ENCODE peak calls at places on chromosomes 13 and 19, in seven cellular contexts. One of them, this sample, is unnamed. For H3K4me1, the result is how much of the 10 kb centered on the place peaks cover.

GRCh38 chr13:31051999-31052398 is 109.7 kb downstream of the HSPH1 start:
- DNase-seq in mesendoderm: peak
- DNase-seq in suprapubic skin: peak
- DNase-seq in psoas muscle: no peak
- DNase-seq in ovary: no peak
- DNase-seq in neuronal stem cell: no peak
- DNase-seq in naive thymus-derived CD4-positive, alpha-beta T cell: no peak
- DNase-seq in this sample: no peak

GRCh38 chr13:23687614-23688013 is 117.4 kb downstream of the TNFRSF19 start:
- DNase-seq in ovary: no peak
- DNase-seq in mesendoderm: no peak
- DNase-seq in suprapubic skin: no peak
- DNase-seq in naive thymus-derived CD4-positive, alpha-beta T cell: no peak
- DNase-seq in psoas muscle: no peak
- DNase-seq in neuronal stem cell: no peak
- DNase-seq in this sample: no peak

GRCh38 chr19:39539165-39539518 is 819 bp downstream of the EID2 start:
- DNase-seq in suprapubic skin: no peak
- DNase-seq in psoas muscle: no peak
- DNase-seq in naive thymus-derived CD4-positive, alpha-beta T cell: no peak
- DNase-seq in neuronal stem cell: no peak
- DNase-seq in ovary: no peak
- DNase-seq in mesendoderm: peak
- DNase-seq in this sample: no peak

GRCh38 chr13:73303858-73304257 is 245.1 kb downstream of the KLF5 start:
- DNase-seq in naive thymus-derived CD4-positive, alpha-beta T cell: no peak
- DNase-seq in mesendoderm: peak
- DNase-seq in neuronal stem cell: no peak
- DNase-seq in psoas muscle: no peak
- DNase-seq in suprapubic skin: no peak
- DNase-seq in ovary: no peak
- DNase-seq in this sample: no peak

GRCh38 chr13:45280751-45281634 is 60.0 kb downstream of the TPT1 start:
- DNase-seq in ovary: peak
- DNase-seq in suprapubic skin: no peak
- DNase-seq in neuronal stem cell: peak
- DNase-seq in naive thymus-derived CD4-positive, alpha-beta T cell: no peak
- DNase-seq in mesendoderm: peak
- DNase-seq in psoas muscle: peak
- DNase-seq in this sample: peak

GRCh38 chr19:11131471-11131870 is 24.1 kb downstream of the SPC24 start:
- DNase-seq in psoas muscle: no peak
- DNase-seq in naive thymus-derived CD4-positive, alpha-beta T cell: no peak
- DNase-seq in neuronal stem cell: no peak
- DNase-seq in suprapubic skin: no peak
- DNase-seq in mesendoderm: no peak
- DNase-seq in ovary: no peak
- DNase-seq in this sample: no peak

GRCh38 chr19:2168619-2169424 is 5.1 kb downstream of the DOT1L start:
- DNase-seq in neuronal stem cell: peak
- DNase-seq in psoas muscle: peak
- DNase-seq in ovary: peak
- DNase-seq in naive thymus-derived CD4-positive, alpha-beta T cell: no peak
- DNase-seq in mesendoderm: peak
- DNase-seq in suprapubic skin: peak
- DNase-seq in this sample: peak

GRCh38 chr13:48655291-48655690 is 1.6 kb downstream of the CYSLTR2 start:
- DNase-seq in ovary: no peak
- DNase-seq in psoas muscle: no peak
- DNase-seq in naive thymus-derived CD4-positive, alpha-beta T cell: no peak
- DNase-seq in suprapubic skin: no peak
- DNase-seq in neuronal stem cell: no peak
- DNase-seq in mesendoderm: no peak
- DNase-seq in this sample: no peak

GRCh38 chr19:4183967-4184717 is 1.7 kb downstream of the ANKRD24 start:
- DNase-seq in suprapubic skin: no peak
- DNase-seq in mesendoderm: no peak
- DNase-seq in naive thymus-derived CD4-positive, alpha-beta T cell: no peak
- DNase-seq in ovary: no peak
- DNase-seq in neuronal stem cell: no peak
- DNase-seq in psoas muscle: peak
- DNase-seq in this sample: no peak

GRCh38 chr19:40283414-40284250 is 1.5 kb downstream of the AKT2 start:
- DNase-seq in ovary: no peak
- DNase-seq in psoas muscle: no peak
- DNase-seq in naive thymus-derived CD4-positive, alpha-beta T cell: no peak
- DNase-seq in mesendoderm: no peak
- DNase-seq in neuronal stem cell: no peak
- DNase-seq in suprapubic skin: no peak
- DNase-seq in this sample: no peak

GRCh38 chr19:50214699-50215543 is 11.5 kb downstream of the MYH14 start:
- DNase-seq in psoas muscle: no peak
- DNase-seq in neuronal stem cell: no peak
- DNase-seq in suprapubic skin: peak
- DNase-seq in mesendoderm: peak
- DNase-seq in naive thymus-derived CD4-positive, alpha-beta T cell: no peak
- DNase-seq in ovary: no peak
- DNase-seq in this sample: peak

GRCh38 chr19:42426643-42427042 is 545 bp downstream of the LIPE start:
- DNase-seq in suprapubic skin: no peak
- DNase-seq in mesendoderm: no peak
- DNase-seq in psoas muscle: no peak
- DNase-seq in ovary: no peak
- DNase-seq in naive thymus-derived CD4-positive, alpha-beta T cell: no peak
- DNase-seq in neuronal stem cell: no peak
- DNase-seq in this sample: no peak
- H3K4me1 ChIP-seq in suprapubic skin: under half
- H3K4me1 ChIP-seq in mesendoderm: under half
- H3K4me1 ChIP-seq in psoas muscle: under half
- H3K4me1 ChIP-seq in ovary: under half
- H3K4me1 ChIP-seq in naive thymus-derived CD4-positive, alpha-beta T cell: under half
- H3K4me1 ChIP-seq in neuronal stem cell: under half
- H3K4me1 ChIP-seq in this sample: under half

GRCh38 chr13:113732961-113733950 is 25.8 kb upstream of the TMEM255B start:
- DNase-seq in naive thymus-derived CD4-positive, alpha-beta T cell: no peak
- DNase-seq in suprapubic skin: no peak
- DNase-seq in neuronal stem cell: no peak
- DNase-seq in psoas muscle: no peak
- DNase-seq in ovary: no peak
- DNase-seq in mesendoderm: no peak
- DNase-seq in this sample: no peak
- H3K27ac ChIP-seq in naive thymus-derived CD4-positive, alpha-beta T cell: no peak
- H3K27ac ChIP-seq in suprapubic skin: no peak
- H3K27ac ChIP-seq in neuronal stem cell: no peak
- H3K27ac ChIP-seq in psoas muscle: no peak
- H3K27ac ChIP-seq in ovary: no peak
- H3K27ac ChIP-seq in mesendoderm: no peak
- H3K27ac ChIP-seq in this sample: no peak

GRCh38 chr19:46353730-46354528 is 7.0 kb downstream of the PPP5C start:
- DNase-seq in mesendoderm: no peak
- DNase-seq in suprapubic skin: no peak
- DNase-seq in ovary: no peak
- DNase-seq in naive thymus-derived CD4-positive, alpha-beta T cell: no peak
- DNase-seq in psoas muscle: no peak
- DNase-seq in neuronal stem cell: no peak
- DNase-seq in this sample: peak

GRCh38 chr19:46356670-46357055 is 9.8 kb downstream of the PPP5C start:
- DNase-seq in psoas muscle: no peak
- DNase-seq in naive thymus-derived CD4-positive, alpha-beta T cell: no peak
- DNase-seq in neuronal stem cell: no peak
- DNase-seq in mesendoderm: no peak
- DNase-seq in ovary: no peak
- DNase-seq in suprapubic skin: no peak
- DNase-seq in this sample: no peak

GRCh38 chr19:46355991-46356669 is 9.2 kb downstream of the PPP5C start:
- DNase-seq in ovary: no peak
- DNase-seq in psoas muscle: no peak
- DNase-seq in mesendoderm: no peak
- DNase-seq in neuronal stem cell: no peak
- DNase-seq in suprapubic skin: peak
- DNase-seq in naive thymus-derived CD4-positive, alpha-beta T cell: no peak
- DNase-seq in this sample: no peak

GRCh38 chr19:46357846-46358583 is 11.1 kb downstream of the PPP5C start:
- DNase-seq in suprapubic skin: peak
- DNase-seq in mesendoderm: no peak
- DNase-seq in psoas muscle: no peak
- DNase-seq in neuronal stem cell: no peak
- DNase-seq in naive thymus-derived CD4-positive, alpha-beta T cell: no peak
- DNase-seq in ovary: no peak
- DNase-seq in this sample: no peak

GRCh38 chr19:46355234-46355990 is 8.5 kb downstream of the PPP5C start:
- DNase-seq in mesendoderm: peak
- DNase-seq in naive thymus-derived CD4-positive, alpha-beta T cell: no peak
- DNase-seq in suprapubic skin: no peak
- DNase-seq in psoas muscle: no peak
- DNase-seq in ovary: no peak
- DNase-seq in neuronal stem cell: no peak
- DNase-seq in this sample: no peak
- H3K4me1 ChIP-seq in mesendoderm: under half
- H3K4me1 ChIP-seq in naive thymus-derived CD4-positive, alpha-beta T cell: under half
- H3K4me1 ChIP-seq in suprapubic skin: under half
- H3K4me1 ChIP-seq in psoas muscle: under half
- H3K4me1 ChIP-seq in ovary: under half
- H3K4me1 ChIP-seq in neuronal stem cell: under half
- H3K4me1 ChIP-seq in this sample: half or more

DNA sequence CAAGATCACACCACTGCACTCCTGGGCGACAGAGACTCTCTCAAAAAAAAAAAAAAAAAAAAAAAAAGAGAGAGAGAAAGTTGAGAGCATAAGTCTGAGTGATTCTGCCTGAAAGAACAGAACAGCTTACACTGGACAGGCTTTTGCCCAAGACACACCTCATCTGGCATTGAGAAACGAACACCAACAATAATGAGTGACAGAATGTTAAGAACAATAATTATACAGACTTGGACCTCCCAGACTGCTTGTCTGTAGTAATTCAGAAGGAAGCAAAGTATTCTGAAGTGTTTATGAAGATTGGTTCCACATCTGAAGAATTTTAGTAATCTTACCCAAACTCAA is 20.0 kb downstream of the ABCC4 start:
- DNase-seq in ovary: no peak
- DNase-seq in suprapubic skin: no peak
- DNase-seq in naive thymus-derived CD4-positive, alpha-beta T cell: no peak
- DNase-seq in neuronal stem cell: no peak
- DNase-seq in psoas muscle: no peak
- DNase-seq in mesendoderm: no peak
- DNase-seq in this sample: no peak
- H3K27ac ChIP-seq in ovary: no peak
- H3K27ac ChIP-seq in suprapubic skin: no peak
- H3K27ac ChIP-seq in naive thymus-derived CD4-positive, alpha-beta T cell: no peak
- H3K27ac ChIP-seq in neuronal stem cell: no peak
- H3K27ac ChIP-seq in psoas muscle: peak
- H3K27ac ChIP-seq in mesendoderm: no peak
- H3K27ac ChIP-seq in this sample: peak

GRCh38 chr19:46953955-46954501 is 65.6 kb upstream of the NPAS1 start:
- DNase-seq in mesendoderm: no peak
- DNase-seq in neuronal stem cell: no peak
- DNase-seq in naive thymus-derived CD4-positive, alpha-beta T cell: no peak
- DNase-seq in psoas muscle: no peak
- DNase-seq in suprapubic skin: no peak
- DNase-seq in ovary: no peak
- DNase-seq in this sample: no peak

GRCh38 chr19:46951236-46951986 is 68.2 kb upstream of the NPAS1 start:
- DNase-seq in psoas muscle: no peak
- DNase-seq in suprapubic skin: no peak
- DNase-seq in ovary: no peak
- DNase-seq in naive thymus-derived CD4-positive, alpha-beta T cell: no peak
- DNase-seq in mesendoderm: no peak
- DNase-seq in neuronal stem cell: no peak
- DNase-seq in this sample: no peak

GRCh38 chr19:46954502-46955004 is 65.1 kb upstream of the NPAS1 start:
- DNase-seq in psoas muscle: no peak
- DNase-seq in neuronal stem cell: no peak
- DNase-seq in ovary: no peak
- DNase-seq in naive thymus-derived CD4-positive, alpha-beta T cell: no peak
- DNase-seq in mesendoderm: no peak
- DNase-seq in suprapubic skin: no peak
- DNase-seq in this sample: no peak

GRCh38 chr19:46952874-46953273 is 66.8 kb upstream of the NPAS1 start:
- DNase-seq in ovary: no peak
- DNase-seq in suprapubic skin: no peak
- DNase-seq in mesendoderm: no peak
- DNase-seq in naive thymus-derived CD4-positive, alpha-beta T cell: no peak
- DNase-seq in psoas muscle: no peak
- DNase-seq in neuronal stem cell: no peak
- DNase-seq in this sample: no peak

GRCh38 chr19:46950526-46951235 is 69.0 kb upstream of the NPAS1 start:
- DNase-seq in neuronal stem cell: no peak
- DNase-seq in naive thymus-derived CD4-positive, alpha-beta T cell: no peak
- DNase-seq in ovary: no peak
- DNase-seq in psoas muscle: no peak
- DNase-seq in suprapubic skin: no peak
- DNase-seq in mesendoderm: no peak
- DNase-seq in this sample: no peak
- H3K4me1 ChIP-seq in neuronal stem cell: under half
- H3K4me1 ChIP-seq in naive thymus-derived CD4-positive, alpha-beta T cell: half or more
- H3K4me1 ChIP-seq in ovary: under half
- H3K4me1 ChIP-seq in psoas muscle: under half
- H3K4me1 ChIP-seq in suprapubic skin: half or more
- H3K4me1 ChIP-seq in mesendoderm: under half
- H3K4me1 ChIP-seq in this sample: under half

GRCh38 chr13:25178070-25178469 is 6.0 kb upstream of the AMER2 start:
- DNase-seq in neuronal stem cell: no peak
- DNase-seq in mesendoderm: no peak
- DNase-seq in psoas muscle: no peak
- DNase-seq in suprapubic skin: no peak
- DNase-seq in naive thymus-derived CD4-positive, alpha-beta T cell: no peak
- DNase-seq in ovary: no peak
- DNase-seq in this sample: no peak
- H3K27ac ChIP-seq in neuronal stem cell: no peak
- H3K27ac ChIP-seq in mesendoderm: no peak
- H3K27ac ChIP-seq in psoas muscle: no peak
- H3K27ac ChIP-seq in suprapubic skin: no peak
- H3K27ac ChIP-seq in naive thymus-derived CD4-positive, alpha-beta T cell: no peak
- H3K27ac ChIP-seq in ovary: no peak
- H3K27ac ChIP-seq in this sample: no peak

DNA sequence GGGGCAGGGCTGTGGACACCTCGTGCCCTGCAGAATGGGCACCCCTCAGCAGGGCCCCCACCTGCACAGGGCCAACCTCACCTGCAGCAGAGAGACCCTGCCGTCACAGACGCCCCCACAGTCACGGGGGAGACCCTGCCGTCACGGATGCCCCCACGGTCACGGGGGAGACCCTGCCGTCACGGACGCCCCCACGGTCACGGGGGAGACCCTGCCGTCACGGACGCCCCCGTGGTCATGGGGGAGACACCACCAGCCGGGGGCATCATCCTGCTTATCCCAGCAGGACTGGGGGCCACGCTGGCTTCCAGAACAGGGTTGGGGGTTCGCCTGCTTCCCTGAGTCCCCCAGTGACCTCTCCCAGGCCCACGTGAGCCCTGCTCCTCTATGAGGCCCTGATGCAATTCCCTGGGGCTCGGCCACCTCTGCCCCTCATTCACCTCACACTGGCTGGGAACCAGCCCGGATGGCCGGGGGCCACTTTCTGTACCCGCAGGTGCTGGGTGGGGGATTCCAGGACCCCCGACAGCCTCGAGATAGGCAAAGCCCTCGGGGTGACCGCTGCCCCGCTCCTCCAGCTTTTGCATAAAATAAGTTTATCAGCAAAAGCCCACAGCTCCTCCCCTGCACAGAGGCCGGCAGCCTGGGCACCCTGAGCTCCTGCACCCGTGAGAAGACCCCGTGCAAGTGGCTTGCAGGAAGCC is 23.6 kb downstream of the SBNO2 start:
- DNase-seq in mesendoderm: no peak
- DNase-seq in ovary: peak
- DNase-seq in neuronal stem cell: no peak
- DNase-seq in suprapubic skin: no peak
- DNase-seq in naive thymus-derived CD4-positive, alpha-beta T cell: no peak
- DNase-seq in psoas muscle: no peak
- DNase-seq in this sample: no peak
- H3K4me1 ChIP-seq in mesendoderm: under half
- H3K4me1 ChIP-seq in ovary: under half
- H3K4me1 ChIP-seq in neuronal stem cell: under half
- H3K4me1 ChIP-seq in suprapubic skin: half or more
- H3K4me1 ChIP-seq in naive thymus-derived CD4-positive, alpha-beta T cell: under half
- H3K4me1 ChIP-seq in psoas muscle: under half
- H3K4me1 ChIP-seq in this sample: under half